ENCODE peak calls at places on chromosomes 13 and 19, in four cellular contexts. One of them, this sample, is unnamed.

GRCh38 chr13:34914416-34914815 is 27.7 kb upstream of the NBEA start:
- DNase-seq in NCI-H2081: no peak
- DNase-seq in stimulated activated CD4-positive, alpha-beta T cell treated with anti-CD3 and anti-CD28 coated beads, Interleukin-4, amount 100 ng/mL, for 1 hour: no peak
- DNase-seq in GM23338: peak
- DNase-seq in this sample: no peak

GRCh38 chr13:107586216-107586615 is 629.1 kb downstream of the LIG4 start:
- DNase-seq in stimulated activated CD4-positive, alpha-beta T cell treated with anti-CD3 and anti-CD28 coated beads, Interleukin-4, amount 100 ng/mL, for 1 hour: no peak
- DNase-seq in NCI-H2081: no peak
- DNase-seq in GM23338: no peak
- DNase-seq in this sample: no peak

GRCh38 chr19:7680606-7681335 is at the start of gene TRAPPC5:
- DNase-seq in NCI-H2081: peak
- DNase-seq in GM23338: peak
- DNase-seq in stimulated activated CD4-positive, alpha-beta T cell treated with anti-CD3 and anti-CD28 coated beads, Interleukin-4, amount 100 ng/mL, for 1 hour: peak
- DNase-seq in this sample: peak

GRCh38 chr13:56352356-56352755 is 788.4 kb upstream of the PRR20A start:
- DNase-seq in stimulated activated CD4-positive, alpha-beta T cell treated with anti-CD3 and anti-CD28 coated beads, Interleukin-4, amount 100 ng/mL, for 1 hour: no peak
- DNase-seq in GM23338: no peak
- DNase-seq in NCI-H2081: no peak
- DNase-seq in this sample: no peak

GRCh38 chr13:108985166-108985565 is 355.8 kb downstream of the MYO16 start:
- DNase-seq in NCI-H2081: no peak
- DNase-seq in stimulated activated CD4-positive, alpha-beta T cell treated with anti-CD3 and anti-CD28 coated beads, Interleukin-4, amount 100 ng/mL, for 1 hour: no peak
- DNase-seq in GM23338: no peak
- DNase-seq in this sample: no peak

GRCh38 chr19:19561946-19562664 is 24.0 kb downstream of the CILP2 start:
- DNase-seq in stimulated activated CD4-positive, alpha-beta T cell treated with anti-CD3 and anti-CD28 coated beads, Interleukin-4, amount 100 ng/mL, for 1 hour: no peak
- DNase-seq in NCI-H2081: no peak
- DNase-seq in GM23338: no peak
- DNase-seq in this sample: no peak

GRCh38 chr19:49690073-49690655 is 752 bp upstream of the CPT1C start:
- DNase-seq in NCI-H2081: no peak
- DNase-seq in GM23338: peak
- DNase-seq in stimulated activated CD4-positive, alpha-beta T cell treated with anti-CD3 and anti-CD28 coated beads, Interleukin-4, amount 100 ng/mL, for 1 hour: no peak
- DNase-seq in this sample: peak

GRCh38 chr19:13095393-13095784 is 7.3 kb downstream of the LYL1 start:
- DNase-seq in NCI-H2081: no peak
- DNase-seq in stimulated activated CD4-positive, alpha-beta T cell treated with anti-CD3 and anti-CD28 coated beads, Interleukin-4, amount 100 ng/mL, for 1 hour: no peak
- DNase-seq in GM23338: peak
- DNase-seq in this sample: no peak

GRCh38 chr13:113625965-113626661 is 31.9 kb downstream of the ATP4B start:
- DNase-seq in stimulated activated CD4-positive, alpha-beta T cell treated with anti-CD3 and anti-CD28 coated beads, Interleukin-4, amount 100 ng/mL, for 1 hour: no peak
- DNase-seq in GM23338: no peak
- DNase-seq in NCI-H2081: no peak
- DNase-seq in this sample: no peak

This sample was measured in NCI-H748 treated with DMSO at 0.1 percent for 48 hours.